ENCODE peak calls at places on chromosomes 7 and 10, in nine cellular contexts. K is GM23248, L is tibial nerve, M is neuronal stem cell, N is H9, T is pancreas, O is gastrocnemius medialis, Q is heart right ventricle, Y is HCT116. I is an unnamed sample.

GRCh38 chr10:520402-520787 is 169.1 kb downstream of the DIP2C start:
- DNase-seq in K (peak; percentile 64), L (no peak), M (no peak), N (peak; percentile 53), T (peak; percentile 5), O (peak; percentile 51), Q (no peak), Y (no peak), I (no peak)

GRCh38 chr7:27885652-27886051 is 145.7 kb downstream of the TAX1BP1 start:
- DNase-seq in K (no peak), L (no peak), M (no peak), N (no peak), T (no peak), O (no peak), Q (no peak), Y (no peak), I (no peak)

GRCh38 chr7:24819916-24820689 is 62.8 kb upstream of the GSDME start:
- DNase-seq in K (peak; percentile 93), L (peak; percentile 52), M (peak; percentile 76), N (peak; percentile 80), T (peak; percentile 80), O (peak; percentile 80), Q (peak; percentile 89), Y (peak; percentile 84), I (peak; percentile 79)

GRCh38 chr10:98242823-98243222 is 25.2 kb downstream of the LOXL4 start:
- DNase-seq in K (peak; percentile 51), L (no peak), M (no peak), N (no peak), T (no peak), O (no peak), Q (no peak), Y (no peak), I (no peak)

GRCh38 chr10:62803993-62804383 is 532 bp upstream of the ADO start:
- DNase-seq in K (no peak), L (no peak), M (no peak), N (no peak), T (no peak), O (no peak), Q (no peak), Y (no peak), I (no peak)

GRCh38 chr7:106365252-106366005 is 80.6 kb upstream of the NAMPT start:
- DNase-seq in K (no peak), L (no peak), M (no peak), N (no peak), T (no peak), O (no peak), Q (no peak), Y (no peak), I (no peak)

GRCh38 chr10:87721781-87722180 is 62.1 kb downstream of the PAPSS2 start:
- DNase-seq in K (no peak), L (no peak), M (no peak), N (no peak), T (no peak), O (no peak), Q (no peak), Y (no peak), I (no peak)

GRCh38 chr10:62394556-62395018 is 20.4 kb downstream of the ZNF365 start:
- DNase-seq in K (no peak), L (no peak), M (no peak), N (no peak), T (no peak), O (no peak), Q (no peak), Y (no peak), I (no peak)

GRCh38 chr10:122139627-122140151 is 131.4 kb upstream of the BTBD16 start:
- DNase-seq in K (no peak), L (no peak), M (no peak), N (no peak), T (no peak), O (no peak), Q (peak; percentile 64), Y (no peak), I (no peak)

GRCh38 chr7:129889133-129889854 is 63.5 kb downstream of the UBE2H start:
- DNase-seq in K (no peak), L (no peak), M (no peak), N (no peak), T (no peak), O (no peak), Q (no peak), Y (no peak), I (no peak)

GRCh38 chr7:151824285-151824950 is 52.5 kb downstream of the PRKAG2 start:
- DNase-seq in K (no peak), L (no peak), M (no peak), N (no peak), T (no peak), O (no peak), Q (no peak), Y (no peak), I (no peak)

GRCh38 chr7:51428226-51428887 is 111.7 kb upstream of the COBL start:
- DNase-seq in K (no peak), L (no peak), M (no peak), N (no peak), T (no peak), O (no peak), Q (no peak), Y (peak; percentile 19), I (no peak)

GRCh38 chr10:22570733-22571430 is 143.5 kb downstream of the PIP4K2A start:
- DNase-seq in K (no peak), L (no peak), M (no peak), N (no peak), T (no peak), O (no peak), Q (no peak), Y (no peak), I (no peak)

GRCh38 chr7:138929969-138930368 is 51.2 kb downstream of the KIAA1549 start:
- DNase-seq in K (no peak), L (no peak), M (no peak), N (no peak), T (no peak), O (no peak), Q (no peak), Y (no peak), I (no peak)

GRCh38 chr10:36253731-36254130 is 611.6 kb upstream of the FZD8 start:
- DNase-seq in K (peak; percentile 15), L (no peak), M (no peak), N (no peak), T (no peak), O (no peak), Q (no peak), Y (no peak), I (no peak)

GRCh38 chr10:86411281-86411841 is 44.8 kb upstream of the GRID1 start:
- DNase-seq in K (peak; percentile 86), L (no peak), M (no peak), N (no peak), T (no peak), O (no peak), Q (peak; percentile 26), Y (no peak), I (no peak)

DNA sequence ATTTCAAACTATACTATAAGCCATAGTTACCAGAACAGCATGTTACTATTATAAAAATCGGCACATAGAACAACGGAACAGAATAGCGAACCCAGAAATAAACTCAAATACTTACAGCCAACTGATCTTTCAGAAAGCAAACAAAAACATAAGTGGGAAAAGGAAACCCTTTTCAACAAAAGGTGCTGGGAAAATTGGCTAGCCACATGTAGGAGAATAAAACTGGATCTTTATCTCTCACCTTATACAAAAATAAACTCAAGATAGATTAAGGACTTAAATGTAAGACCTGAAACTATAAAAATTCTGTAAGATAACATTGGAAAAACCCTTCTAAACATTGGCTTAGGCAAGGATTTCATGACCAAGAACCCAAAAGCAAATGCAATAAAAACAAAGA is 29.1 kb downstream of the ZNF680 start:
- DNase-seq in K (no peak), L (no peak), M (no peak), N (no peak), T (no peak), O (no peak), Q (no peak), Y (no peak), I (no peak)
- H3K9me3 ChIP-seq in K (no peaks in the 10 kb centered on the region), L (no peaks in the 10 kb centered on the region), M (peaks cover 8% of the 10 kb centered on the region), N (peaks cover 4% of the 10 kb centered on the region), T (no peaks in the 10 kb centered on the region), O (no peaks in the 10 kb centered on the region), Q (peaks cover 59% of the 10 kb centered on the region), Y (peaks cover 3% of the 10 kb centered on the region), I (peaks cover 8% of the 10 kb centered on the region)

GRCh38 chr10:130750441-130750840 is 561.1 kb downstream of the TCERG1L start:
- DNase-seq in K (no peak), L (no peak), M (no peak), N (no peak), T (no peak), O (no peak), Q (no peak), Y (no peak), I (no peak)
- H3K9me3 ChIP-seq in K (no peaks in the 10 kb centered on the region), L (no peaks in the 10 kb centered on the region), M (peaks cover 2% of the 10 kb centered on the region), N (no peaks in the 10 kb centered on the region), T (no peaks in the 10 kb centered on the region), O (no peaks in the 10 kb centered on the region), Q (peaks cover 11% of the 10 kb centered on the region), Y (no peaks in the 10 kb centered on the region), I (no peaks in the 10 kb centered on the region)

GRCh38 chr10:38112159-38112558 is 18.0 kb downstream of the ZNF37A start:
- DNase-seq in K (no peak), L (no peak), M (no peak), N (no peak), T (no peak), O (no peak), Q (no peak), Y (no peak), I (no peak)
- H3K9me3 ChIP-seq in K (no peaks in the 10 kb centered on the region), L (no peaks in the 10 kb centered on the region), M (peaks cover 19% of the 10 kb centered on the region), N (peaks cover 46% of the 10 kb centered on the region), T (peaks cover 4% of the 10 kb centered on the region), O (peaks cover 42% of the 10 kb centered on the region), Q (peaks cover 100% of the 10 kb centered on the region), Y (peaks cover 6% of the 10 kb centered on the region), I (peaks cover 69% of the 10 kb centered on the region)

GRCh38 chr7:46725838-46726237 is 804.8 kb upstream of the IGFBP3 start:
- DNase-seq in K (peak; percentile 38), L (no peak), M (no peak), N (no peak), T (no peak), O (no peak), Q (no peak), Y (no peak), I (no peak)

GRCh38 chr7:46723742-46724141 is 802.7 kb upstream of the IGFBP3 start:
- DNase-seq in K (no peak), L (no peak), M (no peak), N (no peak), T (no peak), O (no peak), Q (no peak), Y (no peak), I (no peak)

GRCh38 chr7:46723003-46723402 is 801.9 kb upstream of the IGFBP3 start:
- DNase-seq in K (no peak), L (no peak), M (no peak), N (no peak), T (no peak), O (no peak), Q (no peak), Y (no peak), I (no peak)

GRCh38 chr7:46720761-46721160 is 799.7 kb upstream of the IGFBP3 start:
- DNase-seq in K (no peak), L (no peak), M (no peak), N (no peak), T (no peak), O (no peak), Q (no peak), Y (no peak), I (no peak)

DNA sequence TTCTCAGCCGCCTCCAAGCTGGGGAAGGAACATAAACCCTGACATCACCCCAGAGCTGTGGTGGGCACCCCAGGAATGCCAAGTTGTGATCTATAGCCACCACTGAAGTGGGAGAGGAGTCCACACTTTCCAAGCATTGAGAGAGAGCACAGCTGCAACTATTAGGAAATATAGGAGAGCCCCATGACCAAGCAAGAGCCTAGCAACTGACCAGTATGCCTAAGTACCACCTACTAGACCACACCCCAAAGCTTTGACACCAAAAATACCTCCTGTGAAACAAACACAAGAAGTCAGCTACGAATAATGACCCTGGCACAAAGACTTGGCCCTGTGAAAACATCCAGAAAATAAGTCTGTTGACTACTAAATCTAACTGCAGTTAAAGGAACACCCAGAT is 804.1 kb upstream of the IGFBP3 start:
- DNase-seq in K (no peak), L (no peak), M (no peak), N (no peak), T (no peak), O (no peak), Q (no peak), Y (no peak), I (no peak)
- H3K9me3 ChIP-seq in K (no peaks in the 10 kb centered on the region), L (no peaks in the 10 kb centered on the region), M (no peaks in the 10 kb centered on the region), N (no peaks in the 10 kb centered on the region), T (no peaks in the 10 kb centered on the region), O (no peaks in the 10 kb centered on the region), Q (peaks cover 19% of the 10 kb centered on the region), Y (no peaks in the 10 kb centered on the region), I (peaks cover 13% of the 10 kb centered on the region)

I was measured in MG63.